ENCODE peak calls at places on chromosome 15, in eight cellular contexts. J is brain microvascular endothelial cell, B is WERI-Rb-1, G is heart left ventricle, A is cardiac muscle cell, N is endodermal cell, V is GM12878, S is lung. Z is an unnamed sample. For H3K27me3, the result is how much of the 10 kb centered on the place peaks cover.

GRCh38 chr15:76193934-76194333 is 117.3 kb downstream of the ETFA start:
- DNase-seq in J (no peak), B (no peak), G (no peak), A (peak), N (no peak), V (no peak), S (no peak), Z (no peak)

GRCh38 chr15:101252836-101253235 is 988 bp upstream of the CHSY1 start:
- DNase-seq in J (no peak), B (no peak), G (no peak), A (no peak), N (no peak), V (no peak), S (no peak), Z (no peak)

GRCh38 chr15:68492855-68493254 is 60.9 kb upstream of the ITGA11 start:
- DNase-seq in J (peak), B (no peak), G (peak), A (peak), N (no peak), V (no peak), S (no peak), Z (no peak)

GRCh38 chr15:64749167-64749566 is 26.2 kb downstream of the RBPMS2 start:
- DNase-seq in J (peak), B (no peak), G (no peak), A (peak), N (no peak), V (no peak), S (no peak), Z (no peak)

GRCh38 chr15:34336947-34337556 is 529 bp downstream of the SLC12A6 start:
- DNase-seq in J (no peak), B (peak), G (no peak), A (no peak), N (no peak), V (no peak), S (no peak), Z (peak)

GRCh38 chr15:70974004-70974832 is 81.6 kb downstream of the LRRC49 start:
- DNase-seq in J (peak), B (no peak), G (no peak), A (peak), N (no peak), V (no peak), S (no peak), Z (no peak)

GRCh38 chr15:82066455-82066854 is 20.6 kb upstream of the MEX3B start:
- DNase-seq in J (no peak), B (no peak), G (no peak), A (no peak), N (no peak), V (no peak), S (no peak), Z (no peak)

GRCh38 chr15:83046558-83047127 is 20.4 kb downstream of the BTBD1 start:
- DNase-seq in J (peak), B (no peak), G (no peak), A (peak), N (no peak), V (no peak), S (no peak), Z (no peak)

GRCh38 chr15:44536298-44536961 is 517 bp upstream of the EIF3J start:
- DNase-seq in J (no peak), B (peak), G (peak), A (no peak), N (peak), V (no peak), S (peak), Z (peak)

GRCh38 chr15:97904196-97904572 is 56.3 kb upstream of the ARRDC4 start:
- DNase-seq in J (peak), B (peak), G (peak), A (peak), N (peak), V (no peak), S (peak), Z (peak)

GRCh38 chr15:93159892-93160398 is 70.9 kb upstream of the RGMA start:
- DNase-seq in J (no peak), B (no peak), G (no peak), A (no peak), N (no peak), V (no peak), S (no peak), Z (no peak)

GRCh38 chr15:93164409-93164808 is 75.4 kb upstream of the RGMA start:
- DNase-seq in J (no peak), B (no peak), G (no peak), A (no peak), N (no peak), V (no peak), S (no peak), Z (no peak)

GRCh38 chr15:93165737-93166136 is 76.7 kb upstream of the RGMA start:
- DNase-seq in J (no peak), B (no peak), G (no peak), A (no peak), N (no peak), V (no peak), S (no peak), Z (no peak)

GRCh38 chr15:93166675-93167074 is 77.7 kb upstream of the RGMA start:
- DNase-seq in J (no peak), B (no peak), G (no peak), A (no peak), N (no peak), V (no peak), S (no peak), Z (no peak)

GRCh38 chr15:93162560-93162959 is 73.5 kb upstream of the RGMA start:
- DNase-seq in J (no peak), B (no peak), G (no peak), A (no peak), N (no peak), V (no peak), S (no peak), Z (no peak)
- H3K27me3 ChIP-seq in J (under half), B (half or more), G (under half), A (under half), N (under half), V (under half), S (under half), Z (under half)

DNA sequence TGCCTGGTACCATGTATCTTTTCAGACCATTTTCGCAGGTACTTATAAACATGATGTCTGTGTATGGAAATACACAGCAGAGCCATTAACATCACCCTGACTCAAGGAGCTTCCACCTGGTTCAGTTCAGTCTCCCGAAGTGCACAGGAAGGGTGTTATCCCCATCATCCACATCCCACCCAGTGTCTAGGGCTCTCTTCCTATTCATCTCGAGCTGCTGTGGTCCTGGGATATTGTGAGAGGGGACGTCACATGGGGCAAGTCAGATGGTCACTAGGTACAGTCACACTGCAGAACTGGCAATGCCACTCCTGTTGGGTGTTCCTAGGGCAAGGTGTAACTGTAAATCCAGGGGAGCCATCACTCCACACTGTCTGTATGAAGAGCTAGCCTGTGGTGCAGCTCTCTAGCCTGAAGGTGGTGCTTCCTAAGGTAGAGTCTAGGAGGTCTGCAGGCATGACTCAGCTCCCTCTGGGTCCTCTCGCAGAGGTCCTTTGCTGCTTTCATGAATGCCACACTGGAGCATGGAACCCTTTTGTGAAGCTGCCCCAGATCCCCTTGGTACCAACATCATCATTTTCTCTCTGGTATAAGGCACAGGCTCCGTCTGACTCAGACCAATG is 13.9 kb downstream of the ISLR2 start:
- DNase-seq in J (no peak), B (peak), G (no peak), A (no peak), N (peak), V (no peak), S (no peak), Z (peak)
- TF ChIP-seq CTCF in J (peak), B (peak), G (no peak), A (no peak), N (peak), V (peak), S (no peak), Z (peak)

GRCh38 chr15:60590935-60591490 is 112.1 kb upstream of the ICE2 start:
- DNase-seq in J (peak), B (peak), G (peak), A (peak), N (peak), V (no peak), S (peak), Z (peak)
- H3K27me3 ChIP-seq in J (under half), B (under half), G (under half), A (under half), N (under half), V (under half), S (under half), Z (under half)

DNA sequence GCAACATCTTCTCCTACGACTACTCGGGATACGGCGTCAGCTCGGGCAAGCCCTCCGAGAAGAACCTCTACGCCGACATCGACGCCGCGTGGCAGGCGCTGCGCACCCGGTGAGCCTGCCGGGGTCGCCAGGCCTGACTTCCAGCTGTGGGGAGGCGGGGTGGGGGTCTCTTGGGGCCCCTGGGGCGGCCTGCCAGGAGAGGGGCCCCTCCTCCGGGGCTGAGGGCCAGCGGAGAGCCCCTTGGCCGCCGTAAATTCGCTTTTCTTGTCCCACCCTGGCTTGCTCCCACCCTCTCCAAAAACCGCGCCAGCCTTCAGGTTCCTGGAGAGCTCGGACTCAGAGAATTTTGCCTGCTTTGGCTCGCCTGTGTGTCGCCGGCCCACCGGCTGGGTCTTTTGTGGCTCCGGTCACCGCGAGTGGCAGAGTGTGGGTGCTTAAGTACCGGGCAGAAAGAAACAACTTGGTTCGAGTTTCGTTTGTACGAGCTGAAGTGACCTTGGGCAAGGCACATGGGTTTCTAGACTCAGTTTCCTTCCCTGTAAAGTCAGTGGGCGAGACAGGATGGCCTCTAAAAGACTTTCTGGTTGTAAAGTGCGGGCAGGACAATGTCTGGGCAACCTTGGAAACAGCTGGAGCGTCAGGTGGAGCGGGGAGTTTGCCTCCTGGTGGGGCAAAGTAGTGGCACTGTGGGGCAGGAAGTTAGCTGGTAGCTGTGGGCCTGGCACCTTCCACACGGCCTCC is 971 bp downstream of the ABHD17C start:
- DNase-seq in J (no peak), B (no peak), G (peak), A (peak), N (peak), V (no peak), S (peak), Z (peak)
- TF ChIP-seq CTCF in J (peak), B (peak), G (peak), A (peak), N (peak), V (peak), S (no peak), Z (no peak)